ENCODE peak calls at places on chromosomes 6 and 20, in nine cellular contexts. A is brain microvascular endothelial cell, M is GM12878, V is endothelial cell of umbilical vein, F is SW 1271, C is mesendoderm, E is transverse colon, L is HepG2, R is GM04504. H is an unnamed sample.

GRCh38 chr6:159152014-159152413 is 17.2 kb upstream of the FNDC1 start:
- DNase-seq in A (no peak), M (no peak), V (no peak), F (no peak), C (peak; percentile 8), E (no peak), L (no peak), R (no peak), H (no peak)

GRCh38 chr6:40379811-40380210 is 207.4 kb downstream of the LRFN2 start:
- DNase-seq in A (no peak), M (no peak), V (no peak), F (no peak), C (no peak), E (no peak), L (no peak), R (no peak), H (no peak)

GRCh38 chr6:8100159-8100854 is 2.0 kb downstream of the EEF1E1 start:
- DNase-seq in A (no peak), M (no peak), V (no peak), F (no peak), C (no peak), E (no peak), L (no peak), R (no peak), H (no peak)

GRCh38 chr6:154111025-154111424 is 72.0 kb downstream of the OPRM1 start:
- DNase-seq in A (no peak), M (no peak), V (no peak), F (no peak), C (no peak), E (no peak), L (no peak), R (no peak), H (no peak)

GRCh38 chr20:20941468-20941889 is 164.7 kb downstream of the LINC00237 start:
- DNase-seq in A (no peak), M (no peak), V (no peak), F (no peak), C (no peak), E (no peak), L (peak; percentile 93), R (no peak), H (no peak)

GRCh38 chr20:35454881-35455609 is at the start of gene CEP250:
- DNase-seq in A (peak; percentile 91), M (peak; percentile 88), V (peak; percentile 97), F (peak; percentile 100), C (peak; percentile 99), E (peak; percentile 95), L (peak; percentile 98), R (peak; percentile 85), H (peak; percentile 93)

GRCh38 chr6:41428995-41429417 is 93.6 kb downstream of the NCR2 start:
- DNase-seq in A (peak; percentile 19), M (no peak), V (no peak), F (no peak), C (peak; percentile 66), E (peak; percentile 35), L (no peak), R (no peak), H (no peak)

GRCh38 chr6:69416739-69417138 is 380.1 kb downstream of the LMBRD1 start:
- DNase-seq in A (peak; percentile 7), M (no peak), V (no peak), F (no peak), C (no peak), E (no peak), L (no peak), R (no peak), H (no peak)

GRCh38 chr6:170128346-170128745 is 162.5 kb downstream of the DLL1 start:
- DNase-seq in A (no peak), M (no peak), V (no peak), F (no peak), C (no peak), E (no peak), L (no peak), R (no peak), H (no peak)

GRCh38 chr20:4113996-4114603 is 98.7 kb upstream of the RNF24 start:
- DNase-seq in A (no peak), M (no peak), V (no peak), F (no peak), C (peak; percentile 78), E (no peak), L (no peak), R (no peak), H (peak; percentile 71)

GRCh38 chr20:20435453-20435852 is 67.5 kb downstream of the INSM1 start:
- DNase-seq in A (no peak), M (no peak), V (no peak), F (no peak), C (no peak), E (no peak), L (no peak), R (no peak), H (no peak)

GRCh38 chr6:38391909-38392614 is 247.7 kb downstream of the BTBD9 start:
- DNase-seq in A (no peak), M (no peak), V (peak; percentile 34), F (no peak), C (no peak), E (no peak), L (no peak), R (no peak), H (no peak)

GRCh38 chr6:79463721-79464120 is 73.5 kb downstream of the LCA5 start:
- DNase-seq in A (no peak), M (no peak), V (no peak), F (no peak), C (peak; percentile 95), E (no peak), L (peak; percentile 86), R (no peak), H (no peak)

GRCh38 chr6:35737413-35738211 is 780 bp downstream of the ARMC12 start:
- DNase-seq in A (peak; percentile 62), M (no peak), V (peak; percentile 77), F (peak; percentile 87), C (peak; percentile 37), E (no peak), L (peak; percentile 87), R (peak; percentile 46), H (peak; percentile 71)

GRCh38 chr6:46815130-46815529 is 21.9 kb downstream of the MEP1A start:
- DNase-seq in A (no peak), M (no peak), V (no peak), F (no peak), C (no peak), E (peak; percentile 67), L (no peak), R (no peak), H (no peak)

GRCh38 chr6:143549630-143550268 is 38.2 kb upstream of the FUCA2 start:
- DNase-seq in A (no peak), M (peak; percentile 31), V (no peak), F (no peak), C (no peak), E (no peak), L (no peak), R (no peak), H (no peak)

GRCh38 chr20:34365765-34366213 is 2.7 kb downstream of the ITCH start:
- DNase-seq in A (no peak), M (peak; percentile 79), V (no peak), F (no peak), C (peak; percentile 31), E (no peak), L (no peak), R (no peak), H (no peak)

GRCh38 chr20:38325905-38326304 is 20.4 kb upstream of the LBP start:
- DNase-seq in A (no peak), M (no peak), V (no peak), F (no peak), C (no peak), E (no peak), L (no peak), R (no peak), H (no peak)

GRCh38 chr6:16624631-16625299 is 136.5 kb downstream of the ATXN1 start:
- DNase-seq in A (no peak), M (no peak), V (no peak), F (no peak), C (no peak), E (no peak), L (no peak), R (no peak), H (no peak)

GRCh38 chr6:134853111-134854055 is 96.5 kb downstream of the ALDH8A1 start:
- DNase-seq in A (peak; percentile 27), M (no peak), V (no peak), F (no peak), C (no peak), E (peak; percentile 59), L (peak; percentile 69), R (no peak), H (no peak)

H was measured in NCI-H524 treated with DMSO at 0.1 percent for 48 hours.